ENCODE peak calls at places on chromosomes 1 and 21, in five cellular contexts. One of them, this sample, is unnamed. For H3K36me3, the result is how much of the 10 kb centered on the place peaks cover.

GRCh38 chr1:21568809-21569385 is 59.7 kb downstream of the ALPL start:
- DNase-seq in aorta: peak
- DNase-seq in adipocyte: no peak
- DNase-seq in esophagus squamous epithelium: no peak
- DNase-seq in upper lobe of left lung: no peak
- DNase-seq in this sample: no peak

GRCh38 chr1:94865369-94865768 is 45.2 kb downstream of the SLC44A3 start:
- DNase-seq in aorta: no peak
- DNase-seq in adipocyte: peak
- DNase-seq in esophagus squamous epithelium: no peak
- DNase-seq in upper lobe of left lung: no peak
- DNase-seq in this sample: no peak

GRCh38 chr1:227227761-227228160 is 90.5 kb downstream of the CDC42BPA start:
- DNase-seq in aorta: no peak
- DNase-seq in adipocyte: no peak
- DNase-seq in esophagus squamous epithelium: no peak
- DNase-seq in upper lobe of left lung: no peak
- DNase-seq in this sample: no peak

GRCh38 chr1:8597455-8597854 is 220.0 kb downstream of the RERE start:
- DNase-seq in aorta: no peak
- DNase-seq in adipocyte: no peak
- DNase-seq in esophagus squamous epithelium: no peak
- DNase-seq in upper lobe of left lung: no peak
- DNase-seq in this sample: peak

GRCh38 chr1:193666485-193667083 is 480.2 kb upstream of the B3GALT2 start:
- DNase-seq in aorta: no peak
- DNase-seq in adipocyte: no peak
- DNase-seq in esophagus squamous epithelium: no peak
- DNase-seq in upper lobe of left lung: no peak
- DNase-seq in this sample: no peak

GRCh38 chr1:204491653-204492052 is 3.0 kb downstream of the PIK3C2B start:
- DNase-seq in aorta: no peak
- DNase-seq in adipocyte: no peak
- DNase-seq in esophagus squamous epithelium: no peak
- DNase-seq in upper lobe of left lung: no peak
- DNase-seq in this sample: no peak

GRCh38 chr1:204123376-204123775 is 28.5 kb downstream of the ETNK2 start:
- DNase-seq in aorta: no peak
- DNase-seq in adipocyte: no peak
- DNase-seq in esophagus squamous epithelium: no peak
- DNase-seq in upper lobe of left lung: peak
- DNase-seq in this sample: no peak

GRCh38 chr1:204873714-204874113 is 3.1 kb downstream of the NFASC start:
- DNase-seq in aorta: no peak
- DNase-seq in adipocyte: no peak
- DNase-seq in esophagus squamous epithelium: no peak
- DNase-seq in upper lobe of left lung: no peak
- DNase-seq in this sample: no peak

GRCh38 chr1:154323493-154323892 is 1.8 kb upstream of the ATP8B2 start:
- DNase-seq in aorta: peak
- DNase-seq in adipocyte: no peak
- DNase-seq in esophagus squamous epithelium: no peak
- DNase-seq in upper lobe of left lung: no peak
- DNase-seq in this sample: no peak

GRCh38 chr1:206672011-206672688 is 12.6 kb upstream of the MAPKAPK2 start:
- DNase-seq in aorta: no peak
- DNase-seq in adipocyte: no peak
- DNase-seq in esophagus squamous epithelium: no peak
- DNase-seq in upper lobe of left lung: no peak
- DNase-seq in this sample: no peak

GRCh38 chr21:25457411-25457810 is 149.9 kb downstream of the MRPL39 start:
- DNase-seq in aorta: no peak
- DNase-seq in adipocyte: peak
- DNase-seq in esophagus squamous epithelium: no peak
- DNase-seq in upper lobe of left lung: no peak
- DNase-seq in this sample: peak

GRCh38 chr21:46092811-46093667 is 4.9 kb upstream of the COL6A2 start:
- DNase-seq in aorta: peak
- DNase-seq in adipocyte: no peak
- DNase-seq in esophagus squamous epithelium: no peak
- DNase-seq in upper lobe of left lung: peak
- DNase-seq in this sample: no peak

GRCh38 chr1:60342569-60342968 is 269.0 kb upstream of the C1orf87 start:
- DNase-seq in aorta: no peak
- DNase-seq in adipocyte: no peak
- DNase-seq in esophagus squamous epithelium: no peak
- DNase-seq in upper lobe of left lung: no peak
- DNase-seq in this sample: no peak

GRCh38 chr1:99266731-99267130 is 2.4 kb downstream of the PLPPR4 start:
- DNase-seq in aorta: no peak
- DNase-seq in adipocyte: peak
- DNase-seq in esophagus squamous epithelium: no peak
- DNase-seq in upper lobe of left lung: no peak
- DNase-seq in this sample: peak

GRCh38 chr1:7526867-7527732 is 244.0 kb upstream of the VAMP3 start:
- DNase-seq in aorta: peak
- DNase-seq in adipocyte: peak
- DNase-seq in esophagus squamous epithelium: no peak
- DNase-seq in upper lobe of left lung: no peak
- DNase-seq in this sample: peak

GRCh38 chr21:36773111-36773510 is 74.2 kb downstream of the SIM2 start:
- DNase-seq in aorta: peak
- DNase-seq in adipocyte: peak
- DNase-seq in esophagus squamous epithelium: no peak
- DNase-seq in upper lobe of left lung: peak
- DNase-seq in this sample: peak

GRCh38 chr21:43889055-43889454 is 24.0 kb downstream of the AGPAT3 start:
- DNase-seq in aorta: no peak
- DNase-seq in adipocyte: no peak
- DNase-seq in esophagus squamous epithelium: no peak
- DNase-seq in upper lobe of left lung: no peak
- DNase-seq in this sample: no peak

GRCh38 chr1:201050515-201051277 is 27.2 kb upstream of the KIF21B start:
- DNase-seq in aorta: no peak
- DNase-seq in adipocyte: peak
- DNase-seq in esophagus squamous epithelium: no peak
- DNase-seq in upper lobe of left lung: no peak
- DNase-seq in this sample: peak

GRCh38 chr1:203038891-203039608 is 12.8 kb downstream of the PPFIA4 start:
- DNase-seq in aorta: peak
- DNase-seq in adipocyte: peak
- DNase-seq in esophagus squamous epithelium: no peak
- DNase-seq in upper lobe of left lung: no peak
- DNase-seq in this sample: peak

GRCh38 chr1:114299331-114300005 is 145.8 kb upstream of the SYT6 start:
- DNase-seq in aorta: no peak
- DNase-seq in adipocyte: no peak
- DNase-seq in esophagus squamous epithelium: no peak
- DNase-seq in upper lobe of left lung: peak
- DNase-seq in this sample: no peak

GRCh38 chr1:61808968-61809367 is 66.7 kb downstream of the PATJ start:
- DNase-seq in aorta: no peak
- DNase-seq in adipocyte: peak
- DNase-seq in esophagus squamous epithelium: no peak
- DNase-seq in upper lobe of left lung: no peak
- DNase-seq in this sample: peak

GRCh38 chr1:12456979-12457378 is 161.0 kb downstream of the DHRS3 start:
- DNase-seq in aorta: no peak
- DNase-seq in adipocyte: peak
- DNase-seq in esophagus squamous epithelium: no peak
- DNase-seq in upper lobe of left lung: no peak
- DNase-seq in this sample: no peak

GRCh38 chr1:198637157-198637556 is 1.7 kb upstream of the PTPRC start:
- DNase-seq in aorta: no peak
- DNase-seq in adipocyte: no peak
- DNase-seq in esophagus squamous epithelium: no peak
- DNase-seq in upper lobe of left lung: no peak
- DNase-seq in this sample: no peak

GRCh38 chr1:65260851-65261473 is 48.4 kb upstream of the DNAJC6 start:
- DNase-seq in aorta: no peak
- DNase-seq in adipocyte: peak
- DNase-seq in esophagus squamous epithelium: no peak
- DNase-seq in upper lobe of left lung: no peak
- DNase-seq in this sample: peak

GRCh38 chr1:242405947-242406346 is 118.5 kb downstream of the PLD5 start:
- DNase-seq in aorta: no peak
- DNase-seq in adipocyte: no peak
- DNase-seq in esophagus squamous epithelium: no peak
- DNase-seq in upper lobe of left lung: no peak
- DNase-seq in this sample: no peak

GRCh38 chr1:234833646-234834045 is 223.7 kb upstream of the IRF2BP2 start:
- DNase-seq in aorta: no peak
- DNase-seq in adipocyte: no peak
- DNase-seq in esophagus squamous epithelium: no peak
- DNase-seq in upper lobe of left lung: no peak
- DNase-seq in this sample: no peak

DNA sequence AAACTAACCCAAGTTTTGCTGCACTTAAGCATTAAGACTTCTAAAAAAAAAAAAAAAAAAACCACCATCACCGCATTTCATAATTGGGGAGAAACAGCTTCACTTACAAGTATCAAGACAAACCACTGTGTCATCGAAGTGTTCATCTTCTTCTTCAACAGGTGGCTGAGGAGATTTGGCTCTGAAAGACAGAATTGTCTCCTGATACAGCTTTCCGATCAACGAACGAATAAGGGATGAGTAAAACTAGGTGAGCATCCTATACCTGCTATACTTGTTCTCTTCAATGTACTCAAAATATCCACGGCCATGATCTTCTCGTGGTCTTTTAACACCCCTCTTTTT is 2.0 kb downstream of the HNRNPU start:
- DNase-seq in aorta: no peak
- DNase-seq in adipocyte: peak
- DNase-seq in esophagus squamous epithelium: no peak
- DNase-seq in upper lobe of left lung: no peak
- DNase-seq in this sample: no peak
- H3K36me3 ChIP-seq in aorta: under half
- H3K36me3 ChIP-seq in adipocyte: under half
- H3K36me3 ChIP-seq in esophagus squamous epithelium: under half
- H3K36me3 ChIP-seq in upper lobe of left lung: under half
- H3K36me3 ChIP-seq in this sample: under half

GRCh38 chr1:162565460-162565859 is 3.9 kb downstream of the UAP1 start:
- DNase-seq in aorta: no peak
- DNase-seq in adipocyte: no peak
- DNase-seq in esophagus squamous epithelium: no peak
- DNase-seq in upper lobe of left lung: no peak
- DNase-seq in this sample: no peak
- H3K36me3 ChIP-seq in aorta: under half
- H3K36me3 ChIP-seq in adipocyte: under half
- H3K36me3 ChIP-seq in esophagus squamous epithelium: under half
- H3K36me3 ChIP-seq in upper lobe of left lung: under half
- H3K36me3 ChIP-seq in this sample: under half

GRCh38 chr1:212975607-212975918 is 25.2 kb downstream of the VASH2 start:
- DNase-seq in aorta: no peak
- DNase-seq in adipocyte: no peak
- DNase-seq in esophagus squamous epithelium: no peak
- DNase-seq in upper lobe of left lung: no peak
- DNase-seq in this sample: no peak

GRCh38 chr1:212973899-212974298 is 23.6 kb downstream of the VASH2 start:
- DNase-seq in aorta: peak
- DNase-seq in adipocyte: no peak
- DNase-seq in esophagus squamous epithelium: no peak
- DNase-seq in upper lobe of left lung: no peak
- DNase-seq in this sample: no peak

GRCh38 chr1:212974735-212975606 is 24.6 kb downstream of the VASH2 start:
- DNase-seq in aorta: no peak
- DNase-seq in adipocyte: no peak
- DNase-seq in esophagus squamous epithelium: no peak
- DNase-seq in upper lobe of left lung: no peak
- DNase-seq in this sample: no peak

GRCh38 chr1:212977781-212978645 is 27.7 kb downstream of the VASH2 start:
- DNase-seq in aorta: no peak
- DNase-seq in adipocyte: no peak
- DNase-seq in esophagus squamous epithelium: no peak
- DNase-seq in upper lobe of left lung: no peak
- DNase-seq in this sample: no peak

GRCh38 chr1:212976586-212976985 is 26.2 kb downstream of the VASH2 start:
- DNase-seq in aorta: no peak
- DNase-seq in adipocyte: no peak
- DNase-seq in esophagus squamous epithelium: no peak
- DNase-seq in upper lobe of left lung: no peak
- DNase-seq in this sample: no peak
- H3K36me3 ChIP-seq in aorta: under half
- H3K36me3 ChIP-seq in adipocyte: under half
- H3K36me3 ChIP-seq in esophagus squamous epithelium: under half
- H3K36me3 ChIP-seq in upper lobe of left lung: under half
- H3K36me3 ChIP-seq in this sample: under half

DNA sequence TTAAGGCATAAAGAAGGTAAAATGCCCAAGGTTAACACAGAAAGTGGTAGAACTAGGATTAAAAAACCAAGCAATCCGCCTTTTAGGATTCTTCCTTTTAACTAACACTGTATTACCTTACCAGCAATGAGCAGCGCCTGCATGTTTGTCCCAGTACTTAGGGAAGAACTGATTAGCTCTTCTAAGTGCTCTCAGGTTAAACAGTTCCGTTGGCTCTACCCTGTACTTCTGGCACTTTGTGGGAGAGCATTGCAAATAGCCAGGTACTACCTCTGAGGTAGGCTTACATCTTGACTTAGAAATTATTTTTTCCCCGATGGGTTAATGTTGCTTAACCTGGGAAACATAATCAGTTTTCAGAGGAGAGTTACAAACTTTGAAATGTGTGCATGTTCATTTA is 21.5 kb downstream of the DHX9 start:
- DNase-seq in aorta: no peak
- DNase-seq in adipocyte: no peak
- DNase-seq in esophagus squamous epithelium: no peak
- DNase-seq in upper lobe of left lung: no peak
- DNase-seq in this sample: no peak
- H3K36me3 ChIP-seq in aorta: under half
- H3K36me3 ChIP-seq in adipocyte: half or more
- H3K36me3 ChIP-seq in esophagus squamous epithelium: half or more
- H3K36me3 ChIP-seq in upper lobe of left lung: half or more
- H3K36me3 ChIP-seq in this sample: half or more

GRCh38 chr1:27409669-27410068 is 17.2 kb downstream of the GPR3 start:
- DNase-seq in aorta: no peak
- DNase-seq in adipocyte: no peak
- DNase-seq in esophagus squamous epithelium: no peak
- DNase-seq in upper lobe of left lung: no peak
- DNase-seq in this sample: no peak

GRCh38 chr1:27412502-27412901 is 20.1 kb downstream of the GPR3 start:
- DNase-seq in aorta: no peak
- DNase-seq in adipocyte: no peak
- DNase-seq in esophagus squamous epithelium: no peak
- DNase-seq in upper lobe of left lung: no peak
- DNase-seq in this sample: no peak

GRCh38 chr1:27408151-27408550 is 15.7 kb downstream of the GPR3 start:
- DNase-seq in aorta: no peak
- DNase-seq in adipocyte: no peak
- DNase-seq in esophagus squamous epithelium: no peak
- DNase-seq in upper lobe of left lung: no peak
- DNase-seq in this sample: no peak

GRCh38 chr1:27413004-27413403 is 20.6 kb downstream of the GPR3 start:
- DNase-seq in aorta: no peak
- DNase-seq in adipocyte: no peak
- DNase-seq in esophagus squamous epithelium: no peak
- DNase-seq in upper lobe of left lung: no peak
- DNase-seq in this sample: no peak

GRCh38 chr1:27410709-27411108 is 18.3 kb downstream of the GPR3 start:
- DNase-seq in aorta: no peak
- DNase-seq in adipocyte: no peak
- DNase-seq in esophagus squamous epithelium: no peak
- DNase-seq in upper lobe of left lung: no peak
- DNase-seq in this sample: no peak
- H3K36me3 ChIP-seq in aorta: under half
- H3K36me3 ChIP-seq in adipocyte: half or more
- H3K36me3 ChIP-seq in esophagus squamous epithelium: half or more
- H3K36me3 ChIP-seq in upper lobe of left lung: half or more
- H3K36me3 ChIP-seq in this sample: half or more

GRCh38 chr1:17420361-17420760 is 19.1 kb downstream of the RCC2 start:
- DNase-seq in aorta: no peak
- DNase-seq in adipocyte: no peak
- DNase-seq in esophagus squamous epithelium: no peak
- DNase-seq in upper lobe of left lung: no peak
- DNase-seq in this sample: no peak
- H3K36me3 ChIP-seq in aorta: under half
- H3K36me3 ChIP-seq in adipocyte: half or more
- H3K36me3 ChIP-seq in esophagus squamous epithelium: under half
- H3K36me3 ChIP-seq in upper lobe of left lung: half or more
- H3K36me3 ChIP-seq in this sample: half or more

This sample was measured in brain microvascular endothelial cell.